ENCODE peak calls at places on chromosomes 13 and 19, in six cellular contexts. D is Daoy, C is fibroblast of the aortic adventitia, U is NCI-H1930, J is cardiac muscle cell, R is left ventricle myocardium inferior. L is an unnamed sample.

GRCh38 chr13:113975416-113975815 is 1.5 kb upstream of the C13orf46 start:
- DNase-seq in D (no peak), C (no peak), U (no peak), J (no peak), R (no peak), L (no peak)

GRCh38 chr13:42247883-42248282 is 24.1 kb upstream of the AKAP11 start:
- DNase-seq in D (no peak), C (no peak), U (no peak), J (no peak), R (no peak), L (no peak)

GRCh38 chr19:42311612-42312160 is 1.4 kb upstream of the TMEM145 start:
- DNase-seq in D (no peak), C (no peak), U (no peak), J (no peak), R (no peak), L (no peak)

GRCh38 chr13:99218969-99219368 is 18.3 kb downstream of the UBAC2 start:
- DNase-seq in D (no peak), C (no peak), U (no peak), J (no peak), R (no peak), L (no peak)

GRCh38 chr13:95535243-95535642 is 17.3 kb upstream of the CLDN10 start:
- DNase-seq in D (peak; percentile 92), C (peak; percentile 50), U (no peak), J (no peak), R (no peak), L (peak; percentile 75)

GRCh38 chr19:38526430-38526829 is 91.3 kb downstream of the MAP4K1 start:
- DNase-seq in D (no peak), C (no peak), U (no peak), J (no peak), R (no peak), L (no peak)

GRCh38 chr19:35169226-35169995 is 14.9 kb downstream of the FXYD5 start:
- DNase-seq in D (no peak), C (no peak), U (no peak), J (no peak), R (no peak), L (no peak)

GRCh38 chr19:2887391-2887914 is 13.3 kb upstream of the ZNF57 start:
- DNase-seq in D (peak; percentile 53), C (peak; percentile 86), U (peak; percentile 61), J (peak; percentile 82), R (no peak), L (peak; percentile 83)

GRCh38 chr19:2084993-2085720 is 11.0 kb downstream of the MOB3A start:
- DNase-seq in D (peak; percentile 81), C (no peak), U (no peak), J (peak; percentile 60), R (peak; percentile 64), L (peak; percentile 61)

GRCh38 chr13:48066310-48066989 is 28.5 kb downstream of the MED4 start:
- DNase-seq in D (no peak), C (peak; percentile 26), U (no peak), J (peak; percentile 8), R (no peak), L (peak; percentile 38)

GRCh38 chr13:92806215-92806614 is 420.4 kb upstream of the GPC6 start:
- DNase-seq in D (no peak), C (peak; percentile 48), U (no peak), J (peak; percentile 31), R (no peak), L (no peak)

GRCh38 chr13:87777395-87777794 is 106.2 kb downstream of the SLITRK5 start:
- DNase-seq in D (no peak), C (no peak), U (no peak), J (no peak), R (no peak), L (no peak)

GRCh38 chr19:53357821-53358581 is 7.5 kb upstream of the ZNF525 start:
- DNase-seq in D (no peak), C (no peak), U (no peak), J (no peak), R (no peak), L (no peak)

GRCh38 chr13:32790731-32791130 is 204.5 kb downstream of the PDS5B start:
- DNase-seq in D (no peak), C (no peak), U (no peak), J (peak; percentile 7), R (no peak), L (no peak)

GRCh38 chr19:34475975-34476594 is 5.5 kb upstream of the WTIP start:
- DNase-seq in D (no peak), C (no peak), U (no peak), J (no peak), R (no peak), L (no peak)

GRCh38 chr13:77729502-77730221 is 32.2 kb downstream of the SLAIN1 start:
- DNase-seq in D (no peak), C (no peak), U (no peak), J (no peak), R (no peak), L (no peak)

GRCh38 chr13:80778302-80778701 is 437.4 kb upstream of the SPRY2 start:
- DNase-seq in D (no peak), C (no peak), U (no peak), J (no peak), R (no peak), L (no peak)

GRCh38 chr19:6527893-6528543 is 2.8 kb upstream of the TNFSF9 start:
- DNase-seq in D (no peak), C (no peak), U (no peak), J (no peak), R (no peak), L (no peak)

GRCh38 chr13:111929036-111929616 is 137.8 kb upstream of the SOX1 start:
- DNase-seq in D (no peak), C (no peak), U (no peak), J (no peak), R (no peak), L (no peak)

GRCh38 chr19:572891-573825 is 762 bp downstream of the BSG start:
- DNase-seq in D (peak; percentile 57), C (peak; percentile 69), U (no peak), J (peak; percentile 64), R (peak; percentile 43), L (peak; percentile 73)

GRCh38 chr19:2055871-2056809 is 5.1 kb upstream of the MKNK2 start:
- DNase-seq in D (peak; percentile 79), C (peak; percentile 89), U (no peak), J (peak; percentile 84), R (peak; percentile 71), L (peak; percentile 56)

GRCh38 chr13:21620858-21621257 is 16.9 kb upstream of the MICU2 start:
- DNase-seq in D (no peak), C (no peak), U (no peak), J (no peak), R (no peak), L (no peak)

GRCh38 chr13:46168341-46168740 is 13.6 kb downstream of the LCP1 start:
- DNase-seq in D (no peak), C (no peak), U (no peak), J (peak; percentile 43), R (no peak), L (no peak)

GRCh38 chr13:32229443-32229842 is 85.7 kb downstream of the ZAR1L start:
- DNase-seq in D (no peak), C (no peak), U (no peak), J (no peak), R (no peak), L (no peak)

GRCh38 chr19:6092329-6093286 is 17.7 kb downstream of the RFX2 start:
- DNase-seq in D (peak; percentile 91), C (peak; percentile 87), U (peak; percentile 4), J (peak; percentile 77), R (peak; percentile 84), L (peak; percentile 72)

GRCh38 chr13:41931337-41931736 is 29.6 kb downstream of the VWA8 start:
- DNase-seq in D (no peak), C (peak; percentile 57), U (no peak), J (no peak), R (no peak), L (no peak)

GRCh38 chr19:39671739-39672363 is 16.1 kb downstream of the LGALS16 start:
- DNase-seq in D (peak; percentile 56), C (peak; percentile 66), U (peak; percentile 68), J (peak; percentile 64), R (no peak), L (peak; percentile 72)

GRCh38 chr19:43463381-43464088 is 1.9 kb downstream of the LYPD3 start:
- DNase-seq in D (peak; percentile 96), C (peak; percentile 84), U (peak; percentile 95), J (peak; percentile 96), R (peak; percentile 98), L (peak; percentile 93)

GRCh38 chr13:103272770-103273169 is 206.6 kb upstream of the SLC10A2 start:
- DNase-seq in D (peak; percentile 20), C (no peak), U (no peak), J (no peak), R (no peak), L (no peak)

GRCh38 chr19:49779731-49780578 is 13.2 kb downstream of the AP2A1 start:
- DNase-seq in D (no peak), C (no peak), U (no peak), J (no peak), R (no peak), L (no peak)